ENCODE peak calls at places on chromosomes 6 and 20, in eight cellular contexts. J is stimulated activated CD4-positive, alpha-beta T cell treated with anti-CD3 and anti-CD28 coated beads, Interleukin-4, amount 100 ng/mL, for 48 hours; V is fibroblast of lung; M is endodermal cell; Z is naive B cell; I is GM12892; L is colonic mucosa; F is NCI-H82. C is an unnamed sample.

GRCh38 chr20:47231382-47232042 is 125.0 kb downstream of the ZMYND8 start:
- DNase-seq in J (no peak), V (peak), F (no peak), L (no peak), I (no peak), Z (no peak), M (no peak), C (no peak)

GRCh38 chr6:52141596-52141995 is 44.6 kb upstream of the IL17A start:
- DNase-seq in Z (no peak), F (no peak), L (no peak), M (no peak), I (no peak), V (no peak), J (no peak), C (no peak)

GRCh38 chr20:62370115-62370806 is 3.1 kb upstream of the LAMA5 start:
- DNase-seq in V (peak), J (peak), L (no peak), Z (no peak), F (no peak), M (no peak), I (no peak), C (no peak)

GRCh38 chr6:98498891-98499290 is 335.5 kb upstream of the POU3F2 start:
- DNase-seq in I (no peak), M (no peak), V (no peak), L (no peak), Z (no peak), F (no peak), J (no peak), C (no peak)

GRCh38 chr6:144283781-144284473 is 1.2 kb upstream of the UTRN start:
- DNase-seq in Z (peak), J (no peak), I (no peak), M (no peak), L (no peak), V (peak), F (no peak), C (no peak)

GRCh38 chr20:59765599-59766177 is 161.3 kb downstream of the PHACTR3 start:
- DNase-seq in V (no peak), Z (no peak), L (no peak), F (no peak), I (no peak), J (peak), M (peak), C (peak)

GRCh38 chr20:13212750-13213149 is 8.3 kb upstream of the ISM1 start:
- DNase-seq in F (no peak), I (no peak), V (peak), J (no peak), Z (no peak), L (no peak), M (no peak), C (no peak)

GRCh38 chr6:168370310-168370991 is 50.9 kb upstream of the DACT2 start:
- DNase-seq in Z (peak), L (peak), J (peak), V (no peak), I (no peak), M (peak), F (peak), C (peak)

GRCh38 chr20:31425797-31426196 is 14.6 kb upstream of the DEFB123 start:
- DNase-seq in M (no peak), Z (no peak), F (no peak), J (no peak), L (no peak), V (no peak), I (no peak), C (no peak)

GRCh38 chr6:156942266-156942665 is 165.1 kb downstream of the ARID1B start:
- DNase-seq in V (no peak), L (no peak), F (peak), Z (no peak), M (peak), J (no peak), I (no peak), C (no peak)

GRCh38 chr20:64232794-64233193 is 22.8 kb upstream of the PCMTD2 start:
- DNase-seq in M (no peak), J (no peak), F (peak), V (no peak), I (no peak), Z (no peak), L (no peak), C (no peak)

GRCh38 chr6:156185113-156185512 is 592.1 kb upstream of the ARID1B start:
- DNase-seq in J (no peak), I (no peak), L (no peak), Z (peak), F (no peak), V (no peak), M (no peak), C (no peak)

GRCh38 chr20:61657719-61658377 is 405.8 kb downstream of the CDH4 start:
- DNase-seq in Z (no peak), J (no peak), V (no peak), L (no peak), M (no peak), F (no peak), I (no peak), C (no peak)

C was measured in progenitor cell of endocrine pancreas.